ENCODE peak calls at places on chromosomes 1 and 21, in six cellular contexts. One of them, this sample, is unnamed. For H3K4me1, the result is how much of the 10 kb centered on the place peaks cover.

GRCh38 chr1:244969355-244970235 is 105.3 kb upstream of the HNRNPU start:
- DNase-seq in mucosa of descending colon: peak
- DNase-seq in GM23338: peak
- DNase-seq in transverse colon: peak
- DNase-seq in ovary: peak
- DNase-seq in SJSA1: peak
- DNase-seq in this sample: peak

GRCh38 chr1:150973258-150973825 is 1.3 kb downstream of the CERS2 start:
- DNase-seq in GM23338: no peak
- DNase-seq in mucosa of descending colon: peak
- DNase-seq in ovary: peak
- DNase-seq in transverse colon: peak
- DNase-seq in SJSA1: no peak
- DNase-seq in this sample: peak

GRCh38 chr1:39992229-39992628 is 37.3 kb downstream of the MFSD2A start:
- DNase-seq in SJSA1: no peak
- DNase-seq in GM23338: no peak
- DNase-seq in mucosa of descending colon: no peak
- DNase-seq in transverse colon: no peak
- DNase-seq in ovary: no peak
- DNase-seq in this sample: no peak

GRCh38 chr1:147167361-147167760 is 4.9 kb downstream of the PRKAB2 start:
- DNase-seq in mucosa of descending colon: no peak
- DNase-seq in GM23338: no peak
- DNase-seq in transverse colon: no peak
- DNase-seq in ovary: no peak
- DNase-seq in SJSA1: peak
- DNase-seq in this sample: no peak

GRCh38 chr1:175320804-175321203 is 128.2 kb upstream of the KIAA0040 start:
- DNase-seq in transverse colon: no peak
- DNase-seq in mucosa of descending colon: no peak
- DNase-seq in ovary: no peak
- DNase-seq in SJSA1: no peak
- DNase-seq in GM23338: no peak
- DNase-seq in this sample: no peak

GRCh38 chr1:203324103-203325003 is 19.0 kb downstream of the BTG2 start:
- DNase-seq in transverse colon: peak
- DNase-seq in SJSA1: no peak
- DNase-seq in ovary: no peak
- DNase-seq in mucosa of descending colon: peak
- DNase-seq in GM23338: no peak
- DNase-seq in this sample: peak

GRCh38 chr1:19963636-19964035 is 15.8 kb downstream of the PLA2G2A start:
- DNase-seq in mucosa of descending colon: no peak
- DNase-seq in ovary: no peak
- DNase-seq in transverse colon: no peak
- DNase-seq in SJSA1: no peak
- DNase-seq in GM23338: no peak
- DNase-seq in this sample: no peak

GRCh38 chr1:24724345-24725208 is 20.7 kb upstream of the CLIC4 start:
- DNase-seq in transverse colon: no peak
- DNase-seq in SJSA1: peak
- DNase-seq in ovary: peak
- DNase-seq in mucosa of descending colon: no peak
- DNase-seq in GM23338: peak
- DNase-seq in this sample: no peak

GRCh38 chr21:43600642-43601397 is 58.5 kb downstream of the HSF2BP start:
- DNase-seq in SJSA1: peak
- DNase-seq in mucosa of descending colon: no peak
- DNase-seq in ovary: no peak
- DNase-seq in transverse colon: no peak
- DNase-seq in GM23338: no peak
- DNase-seq in this sample: no peak

GRCh38 chr21:31683029-31683428 is 23.5 kb downstream of the SOD1 start:
- DNase-seq in GM23338: no peak
- DNase-seq in transverse colon: no peak
- DNase-seq in mucosa of descending colon: no peak
- DNase-seq in SJSA1: no peak
- DNase-seq in ovary: no peak
- DNase-seq in this sample: no peak

GRCh38 chr1:14970799-14971141 is 182.8 kb upstream of the TMEM51 start:
- DNase-seq in SJSA1: no peak
- DNase-seq in ovary: no peak
- DNase-seq in mucosa of descending colon: no peak
- DNase-seq in GM23338: no peak
- DNase-seq in transverse colon: no peak
- DNase-seq in this sample: no peak

GRCh38 chr1:210362526-210362925 is 33.8 kb downstream of the HHAT start:
- DNase-seq in ovary: peak
- DNase-seq in GM23338: no peak
- DNase-seq in mucosa of descending colon: no peak
- DNase-seq in SJSA1: no peak
- DNase-seq in transverse colon: no peak
- DNase-seq in this sample: no peak

GRCh38 chr1:193631306-193631705 is 444.9 kb upstream of the B3GALT2 start:
- DNase-seq in GM23338: no peak
- DNase-seq in SJSA1: no peak
- DNase-seq in mucosa of descending colon: no peak
- DNase-seq in ovary: no peak
- DNase-seq in transverse colon: no peak
- DNase-seq in this sample: no peak

GRCh38 chr1:71656902-71657301 is 576.1 kb upstream of the ZRANB2 start:
- DNase-seq in ovary: no peak
- DNase-seq in transverse colon: no peak
- DNase-seq in SJSA1: no peak
- DNase-seq in mucosa of descending colon: no peak
- DNase-seq in GM23338: no peak
- DNase-seq in this sample: no peak

GRCh38 chr21:45972716-45973474 is 8.7 kb upstream of the COL6A1 start:
- DNase-seq in ovary: peak
- DNase-seq in GM23338: peak
- DNase-seq in mucosa of descending colon: no peak
- DNase-seq in transverse colon: peak
- DNase-seq in SJSA1: peak
- DNase-seq in this sample: no peak

GRCh38 chr1:17661546-17662157 is 93.5 kb upstream of the ACTL8 start:
- DNase-seq in ovary: peak
- DNase-seq in SJSA1: peak
- DNase-seq in transverse colon: peak
- DNase-seq in GM23338: peak
- DNase-seq in mucosa of descending colon: peak
- DNase-seq in this sample: peak

GRCh38 chr1:226457307-226457712 is 49.4 kb upstream of the PARP1 start:
- DNase-seq in GM23338: peak
- DNase-seq in SJSA1: no peak
- DNase-seq in ovary: no peak
- DNase-seq in mucosa of descending colon: no peak
- DNase-seq in transverse colon: peak
- DNase-seq in this sample: peak

GRCh38 chr1:24717867-24718650 is 27.2 kb upstream of the CLIC4 start:
- DNase-seq in SJSA1: no peak
- DNase-seq in mucosa of descending colon: no peak
- DNase-seq in GM23338: no peak
- DNase-seq in ovary: no peak
- DNase-seq in transverse colon: no peak
- DNase-seq in this sample: no peak

GRCh38 chr1:223129229-223129851 is 13.7 kb downstream of the TLR5 start:
- DNase-seq in ovary: peak
- DNase-seq in SJSA1: peak
- DNase-seq in GM23338: peak
- DNase-seq in transverse colon: peak
- DNase-seq in mucosa of descending colon: peak
- DNase-seq in this sample: peak

GRCh38 chr21:41762236-41762635 is 4.6 kb downstream of the RIPK4 start:
- DNase-seq in transverse colon: no peak
- DNase-seq in ovary: no peak
- DNase-seq in GM23338: peak
- DNase-seq in mucosa of descending colon: no peak
- DNase-seq in SJSA1: no peak
- DNase-seq in this sample: no peak

GRCh38 chr1:17393225-17393624 is 21.2 kb downstream of the PADI6 start:
- DNase-seq in mucosa of descending colon: no peak
- DNase-seq in SJSA1: no peak
- DNase-seq in GM23338: no peak
- DNase-seq in transverse colon: no peak
- DNase-seq in ovary: no peak
- DNase-seq in this sample: no peak

GRCh38 chr1:116825735-116826438 is 71.7 kb downstream of the CD2 start:
- DNase-seq in mucosa of descending colon: peak
- DNase-seq in transverse colon: peak
- DNase-seq in ovary: no peak
- DNase-seq in SJSA1: no peak
- DNase-seq in GM23338: no peak
- DNase-seq in this sample: peak

GRCh38 chr1:234776875-234777849 is 167.2 kb upstream of the IRF2BP2 start:
- DNase-seq in SJSA1: no peak
- DNase-seq in mucosa of descending colon: no peak
- DNase-seq in transverse colon: no peak
- DNase-seq in GM23338: no peak
- DNase-seq in ovary: no peak
- DNase-seq in this sample: no peak

GRCh38 chr1:74673351-74674111 is at the start of gene ERICH3:
- DNase-seq in mucosa of descending colon: peak
- DNase-seq in SJSA1: no peak
- DNase-seq in ovary: no peak
- DNase-seq in GM23338: peak
- DNase-seq in transverse colon: no peak
- DNase-seq in this sample: no peak

DNA sequence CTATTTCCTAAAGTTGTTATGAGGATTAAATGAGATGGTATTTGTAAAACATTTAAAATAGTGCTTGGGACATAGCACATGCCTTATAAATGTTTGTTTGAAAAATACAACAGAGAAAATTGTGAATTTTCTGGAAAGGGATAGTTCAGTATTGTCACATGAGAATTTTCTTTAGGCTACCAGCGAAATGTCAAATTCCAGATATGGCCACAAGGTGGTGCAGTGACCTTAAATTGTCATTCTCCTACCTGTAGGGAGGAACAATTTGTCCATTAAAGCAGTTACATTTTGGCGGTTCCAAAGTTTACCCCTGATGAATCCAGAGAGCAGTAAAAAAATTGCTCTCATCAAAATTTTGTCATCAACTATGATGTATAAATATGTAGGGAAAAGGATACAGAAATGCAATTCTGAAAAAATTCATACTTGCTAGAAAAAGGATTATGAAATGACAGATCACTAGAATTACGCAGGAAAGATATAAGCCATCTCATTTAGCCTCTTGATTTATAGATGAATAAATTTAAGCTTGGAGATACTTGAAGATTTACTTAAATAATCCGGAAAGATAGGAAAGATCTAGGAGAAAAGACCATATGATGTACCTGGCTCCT is 50.2 kb upstream of the TSHB start:
- DNase-seq in mucosa of descending colon: peak
- DNase-seq in transverse colon: peak
- DNase-seq in GM23338: peak
- DNase-seq in SJSA1: peak
- DNase-seq in ovary: peak
- DNase-seq in this sample: peak
- H3K4me1 ChIP-seq in mucosa of descending colon: under half
- H3K4me1 ChIP-seq in transverse colon: under half
- H3K4me1 ChIP-seq in GM23338: under half
- H3K4me1 ChIP-seq in SJSA1: under half
- H3K4me1 ChIP-seq in ovary: under half
- H3K4me1 ChIP-seq in this sample: under half

GRCh38 chr21:38809170-38809878 is 3.6 kb downstream of the ETS2 start:
- DNase-seq in ovary: no peak
- DNase-seq in transverse colon: peak
- DNase-seq in SJSA1: no peak
- DNase-seq in mucosa of descending colon: no peak
- DNase-seq in GM23338: no peak
- DNase-seq in this sample: no peak

GRCh38 chr21:38810034-38810825 is 4.5 kb downstream of the ETS2 start:
- DNase-seq in transverse colon: no peak
- DNase-seq in SJSA1: no peak
- DNase-seq in GM23338: no peak
- DNase-seq in mucosa of descending colon: no peak
- DNase-seq in ovary: no peak
- DNase-seq in this sample: no peak

GRCh38 chr21:38813143-38813542 is 7.4 kb downstream of the ETS2 start:
- DNase-seq in GM23338: peak
- DNase-seq in ovary: no peak
- DNase-seq in mucosa of descending colon: no peak
- DNase-seq in SJSA1: no peak
- DNase-seq in transverse colon: no peak
- DNase-seq in this sample: no peak

GRCh38 chr21:38810826-38811164 is 5.1 kb downstream of the ETS2 start:
- DNase-seq in ovary: no peak
- DNase-seq in transverse colon: no peak
- DNase-seq in SJSA1: no peak
- DNase-seq in GM23338: no peak
- DNase-seq in mucosa of descending colon: no peak
- DNase-seq in this sample: no peak

DNA sequence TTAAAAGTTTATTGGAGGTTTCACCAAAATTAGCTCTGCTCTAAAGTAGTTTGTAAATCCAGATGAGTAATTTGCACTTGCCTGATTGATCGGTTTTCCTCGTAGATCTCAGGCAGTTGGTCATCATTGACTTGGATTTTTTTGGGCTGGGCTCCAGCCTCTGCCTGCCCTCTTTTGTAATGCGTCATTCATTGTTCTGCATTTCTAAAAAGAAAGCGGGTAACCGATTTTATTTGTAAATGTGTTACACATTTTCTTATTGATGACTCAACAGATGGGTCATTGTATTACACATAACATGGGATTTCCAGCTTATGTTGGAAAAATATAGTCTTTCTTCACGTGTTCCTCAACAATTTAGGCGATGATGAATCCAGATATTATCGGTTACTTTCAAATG is 5.5 kb downstream of the ETS2 start:
- DNase-seq in mucosa of descending colon: no peak
- DNase-seq in transverse colon: no peak
- DNase-seq in ovary: no peak
- DNase-seq in SJSA1: peak
- DNase-seq in GM23338: peak
- DNase-seq in this sample: no peak
- H3K4me3 ChIP-seq in mucosa of descending colon: no peak
- H3K4me3 ChIP-seq in transverse colon: no peak
- H3K4me3 ChIP-seq in ovary: no peak
- H3K4me3 ChIP-seq in SJSA1: no peak
- H3K4me3 ChIP-seq in GM23338: peak
- H3K4me3 ChIP-seq in this sample: no peak

DNA sequence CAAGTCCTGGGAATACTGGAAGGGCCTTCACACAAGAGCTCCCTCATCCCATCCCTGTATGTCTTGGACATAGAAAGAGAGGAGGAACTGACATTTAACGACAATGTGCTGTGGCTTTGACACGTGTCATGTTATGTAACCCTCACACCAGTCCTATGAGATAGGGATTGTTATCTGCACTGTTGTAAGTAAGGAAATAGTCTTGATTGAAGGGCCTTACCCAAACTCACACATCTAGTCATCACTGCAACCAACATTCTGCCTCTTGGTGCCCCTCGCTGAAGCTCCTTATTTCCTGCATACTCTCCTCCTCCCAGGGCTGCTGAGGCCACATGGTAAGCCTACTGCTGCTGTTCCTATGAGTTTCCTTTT is 63.7 kb upstream of the ANGPTL1 start:
- DNase-seq in mucosa of descending colon: no peak
- DNase-seq in transverse colon: no peak
- DNase-seq in ovary: no peak
- DNase-seq in GM23338: no peak
- DNase-seq in SJSA1: no peak
- DNase-seq in this sample: no peak
- H3K4me1 ChIP-seq in mucosa of descending colon: under half
- H3K4me1 ChIP-seq in transverse colon: under half
- H3K4me1 ChIP-seq in ovary: under half
- H3K4me1 ChIP-seq in GM23338: under half
- H3K4me1 ChIP-seq in SJSA1: under half
- H3K4me1 ChIP-seq in this sample: under half

GRCh38 chr1:59384443-59384842 is 87.5 kb downstream of the FGGY start:
- DNase-seq in mucosa of descending colon: no peak
- DNase-seq in transverse colon: no peak
- DNase-seq in ovary: no peak
- DNase-seq in GM23338: no peak
- DNase-seq in SJSA1: no peak
- DNase-seq in this sample: no peak
- H3K4me3 ChIP-seq in mucosa of descending colon: no peak
- H3K4me3 ChIP-seq in transverse colon: no peak
- H3K4me3 ChIP-seq in ovary: no peak
- H3K4me3 ChIP-seq in GM23338: peak
- H3K4me3 ChIP-seq in SJSA1: no peak
- H3K4me3 ChIP-seq in this sample: no peak

This sample was measured in Peyer's patch.